ENCODE peak calls at places on chromosomes 16 and 17, in seven cellular contexts. S is GM12865, C is psoas muscle, T is heart left ventricle, L is fibroblast of lung, N is mesothelial cell of epicardium, M is GM06990. P is an unnamed sample.

GRCh38 chr17:40884708-40885512 is at the start of gene KRT20:
- DNase-seq in S (no peak), C (no peak), T (no peak), L (no peak), N (no peak), M (no peak), P (no peak)

GRCh38 chr16:77057161-77057736 is 133.7 kb upstream of the MON1B start:
- DNase-seq in S (no peak), C (no peak), T (no peak), L (no peak), N (no peak), M (no peak), P (no peak)

GRCh38 chr17:44556114-44556853 is 1.0 kb upstream of the FZD2 start:
- DNase-seq in S (peak), C (no peak), T (no peak), L (peak), N (no peak), M (no peak), P (peak)

GRCh38 chr17:28897769-28898259 is 281 bp upstream of the FLOT2 start:
- DNase-seq in S (no peak), C (no peak), T (no peak), L (no peak), N (no peak), M (no peak), P (no peak)

GRCh38 chr16:85259115-85259830 is 147.0 kb upstream of the CIBAR2 start:
- DNase-seq in S (no peak), C (no peak), T (no peak), L (no peak), N (no peak), M (no peak), P (no peak)

GRCh38 chr16:9607512-9608230 is 516.2 kb downstream of the HAPSTR1 start:
- DNase-seq in S (no peak), C (no peak), T (no peak), L (no peak), N (no peak), M (no peak), P (no peak)

GRCh38 chr17:66423436-66423922 is 121.1 kb downstream of the PRKCA start:
- DNase-seq in S (no peak), C (no peak), T (no peak), L (no peak), N (no peak), M (no peak), P (no peak)

GRCh38 chr16:7355758-7356157 is 23.1 kb downstream of the RBFOX1 start:
- DNase-seq in S (no peak), C (no peak), T (no peak), L (no peak), N (no peak), M (no peak), P (no peak)

GRCh38 chr16:29825145-29826044 is 5.1 kb downstream of the MVP start:
- DNase-seq in S (peak), C (peak), T (peak), L (peak), N (no peak), M (peak), P (peak)

GRCh38 chr16:265002-265529 is 10.7 kb downstream of the RGS11 start:
- DNase-seq in S (no peak), C (no peak), T (no peak), L (no peak), N (no peak), M (peak), P (no peak)

GRCh38 chr16:86300746-86301480 is 209.4 kb upstream of the FOXF1 start:
- DNase-seq in S (no peak), C (no peak), T (no peak), L (peak), N (no peak), M (no peak), P (no peak)

GRCh38 chr17:50123649-50124349 is 6.2 kb downstream of the SAMD14 start:
- DNase-seq in S (no peak), C (no peak), T (no peak), L (no peak), N (no peak), M (no peak), P (no peak)

GRCh38 chr17:67055811-67056745 is 11.7 kb downstream of the CACNG1 start:
- DNase-seq in S (no peak), C (no peak), T (no peak), L (no peak), N (peak), M (no peak), P (peak)

GRCh38 chr16:31467151-31467550 is 4.8 kb upstream of the TGFB1I1 start:
- DNase-seq in S (no peak), C (no peak), T (no peak), L (no peak), N (no peak), M (no peak), P (no peak)

GRCh38 chr17:17258011-17258410 is 21.0 kb upstream of the FLCN start:
- DNase-seq in S (no peak), C (no peak), T (no peak), L (no peak), N (no peak), M (no peak), P (no peak)

GRCh38 chr16:74034862-74035261 is 261.8 kb upstream of the PSMD7 start:
- DNase-seq in S (peak), C (no peak), T (no peak), L (peak), N (no peak), M (no peak), P (peak)

GRCh38 chr16:74031551-74031950 is 265.1 kb upstream of the PSMD7 start:
- DNase-seq in S (no peak), C (no peak), T (no peak), L (no peak), N (no peak), M (no peak), P (no peak)

GRCh38 chr16:74030000-74030399 is 266.6 kb upstream of the PSMD7 start:
- DNase-seq in S (no peak), C (no peak), T (no peak), L (no peak), N (no peak), M (no peak), P (no peak)

DNA sequence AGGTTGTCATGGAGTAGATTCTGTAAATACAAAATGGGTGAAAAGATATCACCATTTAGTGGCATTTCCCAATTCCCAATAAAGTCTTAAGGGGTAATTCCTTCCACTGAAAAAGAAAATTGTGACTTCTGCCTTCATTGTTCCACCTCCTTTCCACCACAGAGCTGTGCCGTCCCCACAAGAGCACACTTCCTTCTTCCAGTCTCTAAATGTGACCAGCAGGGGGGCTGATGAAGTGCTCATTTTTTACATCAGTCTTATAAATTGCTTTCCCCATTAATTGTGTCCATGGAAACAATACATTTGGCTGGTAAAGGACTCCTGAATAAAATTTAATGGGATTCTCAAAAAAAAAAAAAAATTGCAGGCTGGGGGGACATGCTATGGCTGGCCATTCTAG is 260.8 kb upstream of the PSMD7 start:
- DNase-seq in S (peak), C (no peak), T (no peak), L (peak), N (no peak), M (no peak), P (peak)
- TF ChIP-seq CTCF in S (no peak), C (no peak), T (no peak), L (peak), N (no peak), M (peak), P (peak)

GRCh38 chr16:49441366-49441780 is 67.8 kb downstream of the C16orf78 start:
- DNase-seq in S (peak), C (peak), T (peak), L (no peak), N (peak), M (peak), P (peak)
- TF ChIP-seq CTCF in S (peak), C (no peak), T (peak), L (no peak), N (peak), M (peak), P (peak)

DNA sequence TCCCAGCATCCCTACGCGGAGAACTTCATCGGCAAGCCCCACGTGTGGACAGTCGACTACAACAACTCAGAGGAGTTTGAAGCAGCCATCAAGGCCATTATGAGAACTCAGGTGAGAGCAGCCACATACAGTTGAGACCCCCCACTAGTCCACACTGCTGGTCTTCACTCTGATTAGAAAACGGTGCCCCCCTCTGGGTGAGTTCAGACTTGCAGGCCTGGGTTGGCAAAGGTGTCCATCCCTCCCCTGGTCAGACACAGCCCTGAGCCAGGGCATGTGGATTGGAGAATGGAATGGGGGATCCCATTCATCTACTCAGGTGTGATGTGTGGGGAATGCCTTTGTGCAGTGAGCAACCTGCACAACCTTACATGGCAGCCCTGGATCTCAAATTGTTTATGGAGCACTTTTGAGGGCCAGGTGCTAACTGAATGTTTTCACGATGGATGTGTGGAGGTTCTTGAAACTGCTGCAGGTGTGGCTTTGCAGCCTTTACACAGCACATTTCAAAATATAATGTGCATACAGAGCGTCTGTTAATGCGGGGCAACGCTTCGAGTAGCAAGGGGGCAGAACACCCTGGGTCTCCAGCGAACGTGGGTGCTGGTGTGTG is 72.6 kb downstream of the MGAT5B start:
- DNase-seq in S (no peak), C (no peak), T (no peak), L (no peak), N (no peak), M (no peak), P (no peak)
- TF ChIP-seq CTCF in S (no peak), C (no peak), T (no peak), L (no peak), N (no peak), M (no peak), P (peak)

GRCh38 chr16:88992351-88993005 is 15.5 kb upstream of the CBFA2T3 start:
- DNase-seq in S (no peak), C (no peak), T (peak), L (no peak), N (no peak), M (no peak), P (no peak)

GRCh38 chr16:88989852-88990547 is 13.0 kb upstream of the CBFA2T3 start:
- DNase-seq in S (no peak), C (no peak), T (peak), L (no peak), N (no peak), M (no peak), P (no peak)

GRCh38 chr16:88985521-88985920 is 8.5 kb upstream of the CBFA2T3 start:
- DNase-seq in S (no peak), C (no peak), T (peak), L (no peak), N (no peak), M (no peak), P (peak)

GRCh38 chr16:88991813-88992350 is 14.9 kb upstream of the CBFA2T3 start:
- DNase-seq in S (no peak), C (no peak), T (peak), L (no peak), N (no peak), M (no peak), P (no peak)

DNA sequence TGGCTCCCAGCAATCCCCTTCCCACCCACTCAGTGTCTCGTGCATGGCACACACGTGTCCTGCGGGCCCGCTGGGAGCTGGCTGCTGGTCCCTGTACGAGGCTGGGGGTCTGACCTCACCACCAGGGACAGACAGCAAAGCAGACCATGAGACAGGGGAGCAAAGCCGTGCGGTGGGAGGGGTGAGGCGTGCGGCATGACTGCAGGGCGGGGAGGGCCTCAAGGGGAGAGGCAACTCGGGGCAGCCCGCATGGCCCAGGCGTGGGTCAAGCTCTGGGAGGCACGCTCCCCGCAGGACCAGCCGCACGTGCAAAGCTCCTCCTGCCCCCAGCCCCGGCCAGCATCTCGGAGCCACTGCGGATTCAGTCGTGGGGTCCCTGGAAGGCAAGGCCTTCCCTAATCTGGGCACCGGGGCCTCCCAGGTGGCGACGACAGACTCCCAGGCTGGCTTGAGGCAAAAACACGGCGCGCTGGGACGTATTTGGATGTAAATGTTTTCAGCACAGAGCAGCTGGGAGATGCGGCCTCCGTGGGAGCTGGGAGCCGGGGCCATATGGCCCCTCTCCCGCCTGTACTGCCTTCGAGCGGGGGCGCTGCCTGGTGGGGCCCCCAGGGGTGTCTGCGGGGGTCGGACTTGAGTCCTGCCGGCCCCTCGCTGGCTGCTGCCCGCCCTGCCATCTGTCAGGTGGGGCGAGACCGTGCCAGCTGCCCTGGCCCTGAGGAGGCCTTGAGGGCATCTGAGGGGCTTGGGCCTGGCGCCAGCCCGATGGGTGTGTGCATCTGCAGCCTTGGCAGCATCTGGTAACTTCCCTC is 12.2 kb upstream of the CBFA2T3 start:
- DNase-seq in S (no peak), C (no peak), T (peak), L (no peak), N (no peak), M (no peak), P (no peak)
- TF ChIP-seq CTCF in S (no peak), C (no peak), T (no peak), L (no peak), N (no peak), M (no peak), P (no peak)

DNA sequence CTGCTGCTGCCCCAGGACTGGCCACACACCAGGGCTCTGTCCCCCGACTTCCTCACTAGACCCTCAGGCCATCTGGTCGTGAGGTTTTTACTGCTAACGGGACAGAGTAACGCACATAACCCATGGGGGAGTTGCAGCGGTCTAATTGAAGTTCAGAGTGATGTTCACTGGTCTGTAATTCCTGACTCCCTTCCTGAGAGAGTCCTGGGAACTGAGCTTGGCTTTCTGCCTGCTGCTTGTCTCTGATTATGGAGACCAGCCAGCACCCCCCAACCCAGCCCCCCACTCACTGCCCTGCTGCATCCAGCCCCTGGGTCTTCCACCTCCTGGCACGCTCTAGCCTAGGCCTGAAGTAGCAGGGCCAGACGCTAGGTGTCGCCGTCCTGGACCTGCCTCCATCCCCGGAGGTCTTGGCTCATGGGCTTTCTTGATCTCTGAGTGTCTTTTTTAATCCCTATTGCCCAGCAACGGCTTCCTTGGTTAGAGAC is 192.9 kb downstream of the CCDC182 start:
- DNase-seq in S (peak), C (no peak), T (no peak), L (peak), N (peak), M (peak), P (peak)
- TF ChIP-seq CTCF in S (peak), C (peak), T (peak), L (peak), N (peak), M (peak), P (peak)

GRCh38 chr17:33016920-33017319 is 25.3 kb downstream of the SPACA3 start:
- DNase-seq in S (no peak), C (no peak), T (no peak), L (no peak), N (no peak), M (no peak), P (no peak)

GRCh38 chr17:33017366-33017765 is 25.7 kb downstream of the SPACA3 start:
- DNase-seq in S (no peak), C (no peak), T (no peak), L (no peak), N (no peak), M (no peak), P (no peak)

GRCh38 chr17:33013596-33014375 is 22.1 kb downstream of the SPACA3 start:
- DNase-seq in S (no peak), C (no peak), T (no peak), L (no peak), N (no peak), M (no peak), P (no peak)

GRCh38 chr17:33014751-33015150 is 23.1 kb downstream of the SPACA3 start:
- DNase-seq in S (no peak), C (no peak), T (no peak), L (peak), N (no peak), M (no peak), P (no peak)

GRCh38 chr17:33015716-33016346 is 24.2 kb downstream of the SPACA3 start:
- DNase-seq in S (no peak), C (no peak), T (no peak), L (no peak), N (no peak), M (no peak), P (no peak)
- TF ChIP-seq CTCF in S (no peak), C (no peak), T (no peak), L (no peak), N (no peak), M (no peak), P (no peak)